ENCODE peak calls at places on chromosomes 13 and 19, in five cellular contexts. H is neural progenitor cell, N is left lung, X is suprapubic skin, L is T1000. Y is an unnamed sample.

GRCh38 chr13:21037656-21038055 is 23.7 kb downstream of the LATS2 start:
- DNase-seq in H (no peak), X (no peak), L (no peak), N (no peak), Y (no peak)

GRCh38 chr19:57620673-57621348 is 6.8 kb downstream of the ZNF134 start:
- DNase-seq in L (no peak), N (no peak), X (no peak), H (no peak), Y (no peak)

GRCh38 chr13:20160346-20161274 is at the start of gene GJA3:
- DNase-seq in X (no peak), H (peak), L (no peak), N (no peak), Y (peak)

GRCh38 chr19:48558018-48558684 is 6.2 kb downstream of the SULT2B1 start:
- DNase-seq in L (no peak), N (peak), H (no peak), X (no peak), Y (no peak)

GRCh38 chr13:31755803-31756212 is 16.5 kb downstream of the RXFP2 start:
- DNase-seq in H (no peak), N (no peak), X (no peak), L (peak), Y (no peak)

GRCh38 chr19:31349160-31349881 is at the start of gene TSHZ3:
- DNase-seq in N (peak), X (no peak), L (peak), H (peak), Y (no peak)

GRCh38 chr13:41500501-41500900 is 43.2 kb downstream of the RGCC start:
- DNase-seq in H (no peak), X (no peak), L (no peak), N (no peak), Y (no peak)

GRCh38 chr19:48896191-48896720 is 2.3 kb downstream of the TULP2 start:
- DNase-seq in L (no peak), N (peak), X (peak), H (peak), Y (no peak)

GRCh38 chr13:74162782-74163181 is 28.6 kb upstream of the KLF12 start:
- DNase-seq in H (no peak), N (no peak), X (no peak), L (no peak), Y (no peak)

GRCh38 chr13:33034061-33034460 is 17.8 kb downstream of the KL start:
- DNase-seq in H (no peak), X (no peak), L (no peak), N (no peak), Y (no peak)

GRCh38 chr13:50995870-50996269 is 86.3 kb downstream of the RNASEH2B start:
- DNase-seq in L (no peak), H (no peak), N (no peak), X (no peak), Y (no peak)

GRCh38 chr13:97111705-97112104 is 110.4 kb upstream of the MBNL2 start:
- DNase-seq in L (no peak), X (no peak), H (no peak), N (no peak), Y (no peak)

GRCh38 chr13:21051675-21052074 is 9.7 kb downstream of the LATS2 start:
- DNase-seq in N (no peak), X (no peak), L (no peak), H (no peak), Y (no peak)

GRCh38 chr13:67018775-67019174 is 211.4 kb downstream of the PCDH9 start:
- DNase-seq in X (no peak), H (no peak), L (no peak), N (no peak), Y (no peak)

GRCh38 chr19:35032356-35032865 is 2.1 kb downstream of the SCN1B start:
- DNase-seq in N (no peak), X (no peak), L (no peak), H (no peak), Y (no peak)

GRCh38 chr19:43618921-43619261 is 538 bp downstream of the ZNF428 start:
- DNase-seq in N (no peak), X (no peak), H (no peak), L (no peak), Y (peak)

GRCh38 chr19:39405930-39406655 is 554 bp upstream of the ZFP36 start:
- DNase-seq in N (no peak), H (no peak), L (no peak), X (no peak), Y (peak)

GRCh38 chr13:61414686-61415664 is 674 bp downstream of the PCDH20 start:
- DNase-seq in L (no peak), X (no peak), N (peak), H (peak), Y (no peak)

GRCh38 chr19:35090795-35091214 is 24.8 kb upstream of the FXYD3 start:
- DNase-seq in X (no peak), H (peak), L (no peak), N (no peak), Y (no peak)

GRCh38 chr13:49052801-49053200 is 77.1 kb downstream of the FNDC3A start:
- DNase-seq in L (no peak), X (no peak), N (no peak), H (no peak), Y (no peak)

GRCh38 chr13:94168784-94169512 is 310.5 kb downstream of the DCT start:
- DNase-seq in N (no peak), H (no peak), X (no peak), L (no peak), Y (no peak)

GRCh38 chr19:10452726-10453620 is 32.6 kb downstream of the PDE4A start:
- DNase-seq in H (no peak), L (no peak), N (no peak), X (no peak), Y (no peak)

GRCh38 chr19:20038358-20039202 is 725 bp downstream of the ZNF682 start:
- DNase-seq in H (no peak), X (no peak), L (no peak), N (no peak), Y (no peak)

Y was measured in RKO.